ENCODE peak calls at places on chromosome 5, in five cellular contexts. P is ELR; G is kidney epithelial cell; D is uterus; L is stimulated activated CD4-positive, alpha-beta T cell treated with anti-CD3 and anti-CD28 coated beads, Interleukin-1b, Interleukin-23, amount 100 ng/mL, for 24 hours. H is an unnamed sample.

GRCh38 chr5:113578091-113578490 is 64.6 kb downstream of the YTHDC2 start:
- DNase-seq in P (no peak), G (no peak), D (no peak), L (no peak), H (no peak)

GRCh38 chr5:172837640-172838039 is 3.6 kb downstream of the ERGIC1 start:
- DNase-seq in P (no peak), G (no peak), D (no peak), L (no peak), H (no peak)

GRCh38 chr5:84384604-84385575 is at the start of gene EDIL3:
- DNase-seq in P (peak; percentile 36), G (no peak), D (peak; percentile 37), L (no peak), H (peak; percentile 72)

GRCh38 chr5:68343421-68343826 is 127.9 kb downstream of the PIK3R1 start:
- DNase-seq in P (peak; percentile 88), G (peak; percentile 85), D (peak; percentile 87), L (no peak), H (peak; percentile 19)

GRCh38 chr5:16179511-16179935 is at the start of gene MARCHF11:
- DNase-seq in P (no peak), G (no peak), D (no peak), L (no peak), H (no peak)

GRCh38 chr5:1259806-1260480 is 34.8 kb downstream of the SLC6A18 start:
- DNase-seq in P (no peak), G (no peak), D (no peak), L (no peak), H (no peak)

GRCh38 chr5:174511711-174512253 is 212.6 kb upstream of the MSX2 start:
- DNase-seq in P (no peak), G (no peak), D (no peak), L (no peak), H (no peak)

GRCh38 chr5:75681125-75681830 is 36.0 kb downstream of the POC5 start:
- DNase-seq in P (peak; percentile 78), G (no peak), D (no peak), L (no peak), H (no peak)

GRCh38 chr5:55934117-55934613 is 60.6 kb downstream of the IL6ST start:
- DNase-seq in P (no peak), G (no peak), D (no peak), L (no peak), H (no peak)

GRCh38 chr5:59157001-59157527 is 574.2 kb downstream of the RAB3C start:
- DNase-seq in P (no peak), G (no peak), D (no peak), L (no peak), H (no peak)

GRCh38 chr5:31983851-31984250 is 190.3 kb downstream of the GOLPH3 start:
- DNase-seq in P (no peak), G (no peak), D (no peak), L (no peak), H (no peak)

GRCh38 chr5:82952326-82952725 is 124.9 kb downstream of the TMEM167A start:
- DNase-seq in P (peak; percentile 40), G (peak; percentile 52), D (no peak), L (no peak), H (no peak)

GRCh38 chr5:121962943-121963342 is 1.2 kb downstream of the SRFBP1 start:
- DNase-seq in P (peak; percentile 49), G (no peak), D (no peak), L (no peak), H (no peak)

GRCh38 chr5:141878186-141878770 is at the start of gene PCDH1:
- DNase-seq in P (peak; percentile 52), G (no peak), D (peak; percentile 13), L (no peak), H (peak; percentile 83)